ENCODE peak calls at places on chromosomes 16 and 17, in ten cellular contexts. C is GM13976; V is PC-3; Z is GM10248; Y is sigmoid colon; F is astrocyte of the spinal cord; H is hepatocyte; Q is cardiac fibroblast; R is CD8-positive, alpha-beta T cell; A is stomach. S is an unnamed sample.

GRCh38 chr16:58269526-58269925 is 25.3 kb downstream of the PRSS54 start:
- DNase-seq in C (no peak), V (no peak), Z (no peak), Y (no peak), F (peak), H (no peak), Q (no peak), R (no peak), A (no peak), S (no peak)

GRCh38 chr16:79618712-79619050 is 18.1 kb upstream of the MAF start:
- DNase-seq in C (no peak), V (no peak), Z (no peak), Y (no peak), F (no peak), H (no peak), Q (no peak), R (no peak), A (no peak), S (no peak)

GRCh38 chr17:50280068-50280467 is 5.8 kb downstream of the TMEM92 start:
- DNase-seq in C (no peak), V (no peak), Z (no peak), Y (no peak), F (no peak), H (peak), Q (no peak), R (no peak), A (no peak), S (no peak)

GRCh38 chr17:56593073-56593740 is at the start of gene NOG:
- DNase-seq in C (peak), V (peak), Z (peak), Y (no peak), F (peak), H (peak), Q (peak), R (peak), A (no peak), S (peak)

GRCh38 chr16:70804153-70804728 is 3.3 kb upstream of the VAC14 start:
- DNase-seq in C (no peak), V (peak), Z (no peak), Y (no peak), F (peak), H (no peak), Q (peak), R (no peak), A (no peak), S (no peak)

GRCh38 chr17:77616243-77616731 is 342.2 kb upstream of the TNRC6C start:
- DNase-seq in C (no peak), V (peak), Z (no peak), Y (no peak), F (no peak), H (no peak), Q (no peak), R (no peak), A (no peak), S (no peak)

GRCh38 chr16:55035037-55035436 is 104.4 kb downstream of the IRX5 start:
- DNase-seq in C (peak), V (peak), Z (peak), Y (no peak), F (no peak), H (peak), Q (no peak), R (no peak), A (peak), S (peak)

GRCh38 chr16:48911700-48912099 is 301.7 kb upstream of the N4BP1 start:
- DNase-seq in C (no peak), V (peak), Z (no peak), Y (no peak), F (no peak), H (no peak), Q (peak), R (no peak), A (no peak), S (no peak)

GRCh38 chr16:12544477-12545291 is 259.0 kb downstream of the CPPED1 start:
- DNase-seq in C (no peak), V (no peak), Z (no peak), Y (no peak), F (no peak), H (no peak), Q (no peak), R (no peak), A (no peak), S (no peak)

GRCh38 chr17:45869676-45870341 is 24.5 kb upstream of the MAPT start:
- DNase-seq in C (no peak), V (no peak), Z (no peak), Y (no peak), F (no peak), H (no peak), Q (no peak), R (no peak), A (no peak), S (no peak)

GRCh38 chr17:77072670-77073069 is 68.1 kb upstream of the SEC14L1 start:
- DNase-seq in C (no peak), V (no peak), Z (no peak), Y (no peak), F (no peak), H (no peak), Q (no peak), R (no peak), A (no peak), S (no peak)

GRCh38 chr16:48182979-48183537 is 27.3 kb upstream of the ABCC12 start:
- DNase-seq in C (no peak), V (no peak), Z (no peak), Y (peak), F (no peak), H (no peak), Q (no peak), R (no peak), A (no peak), S (no peak)

GRCh38 chr16:20910781-20911321 is 10.3 kb downstream of the LYRM1 start:
- DNase-seq in C (no peak), V (peak), Z (no peak), Y (no peak), F (peak), H (peak), Q (peak), R (no peak), A (no peak), S (no peak)

GRCh38 chr17:4648741-4649140 is 7.3 kb upstream of the ALOX15 start:
- DNase-seq in C (no peak), V (no peak), Z (no peak), Y (no peak), F (no peak), H (peak), Q (no peak), R (no peak), A (no peak), S (no peak)

GRCh38 chr17:29555840-29556239 is 11.0 kb downstream of the ABHD15 start:
- DNase-seq in C (no peak), V (no peak), Z (no peak), Y (no peak), F (no peak), H (peak), Q (no peak), R (no peak), A (no peak), S (no peak)

GRCh38 chr17:11292491-11292890 is 51.5 kb downstream of the SHISA6 start:
- DNase-seq in C (no peak), V (no peak), Z (no peak), Y (no peak), F (no peak), H (no peak), Q (no peak), R (no peak), A (no peak), S (no peak)

GRCh38 chr16:67128417-67128816 is 18.7 kb downstream of the PHAF1 start:
- DNase-seq in C (no peak), V (no peak), Z (no peak), Y (no peak), F (no peak), H (no peak), Q (no peak), R (no peak), A (no peak), S (no peak)

GRCh38 chr17:327971-328370 is 24.6 kb downstream of the RPH3AL start:
- DNase-seq in C (no peak), V (no peak), Z (no peak), Y (peak), F (no peak), H (no peak), Q (no peak), R (no peak), A (no peak), S (no peak)

GRCh38 chr17:78675836-78676235 is 98.6 kb upstream of the DNAH17 start:
- DNase-seq in C (no peak), V (no peak), Z (no peak), Y (no peak), F (no peak), H (no peak), Q (no peak), R (no peak), A (no peak), S (no peak)

GRCh38 chr17:78675316-78675616 is 98.1 kb upstream of the DNAH17 start:
- DNase-seq in C (no peak), V (no peak), Z (no peak), Y (no peak), F (no peak), H (no peak), Q (no peak), R (no peak), A (no peak), S (no peak)

GRCh38 chr17:78674156-78674555 is 97.0 kb upstream of the DNAH17 start:
- DNase-seq in C (no peak), V (no peak), Z (no peak), Y (no peak), F (no peak), H (no peak), Q (no peak), R (no peak), A (no peak), S (no peak)

GRCh38 chr17:78673395-78673794 is 96.2 kb upstream of the DNAH17 start:
- DNase-seq in C (no peak), V (no peak), Z (no peak), Y (no peak), F (no peak), H (no peak), Q (no peak), R (no peak), A (no peak), S (no peak)

DNA sequence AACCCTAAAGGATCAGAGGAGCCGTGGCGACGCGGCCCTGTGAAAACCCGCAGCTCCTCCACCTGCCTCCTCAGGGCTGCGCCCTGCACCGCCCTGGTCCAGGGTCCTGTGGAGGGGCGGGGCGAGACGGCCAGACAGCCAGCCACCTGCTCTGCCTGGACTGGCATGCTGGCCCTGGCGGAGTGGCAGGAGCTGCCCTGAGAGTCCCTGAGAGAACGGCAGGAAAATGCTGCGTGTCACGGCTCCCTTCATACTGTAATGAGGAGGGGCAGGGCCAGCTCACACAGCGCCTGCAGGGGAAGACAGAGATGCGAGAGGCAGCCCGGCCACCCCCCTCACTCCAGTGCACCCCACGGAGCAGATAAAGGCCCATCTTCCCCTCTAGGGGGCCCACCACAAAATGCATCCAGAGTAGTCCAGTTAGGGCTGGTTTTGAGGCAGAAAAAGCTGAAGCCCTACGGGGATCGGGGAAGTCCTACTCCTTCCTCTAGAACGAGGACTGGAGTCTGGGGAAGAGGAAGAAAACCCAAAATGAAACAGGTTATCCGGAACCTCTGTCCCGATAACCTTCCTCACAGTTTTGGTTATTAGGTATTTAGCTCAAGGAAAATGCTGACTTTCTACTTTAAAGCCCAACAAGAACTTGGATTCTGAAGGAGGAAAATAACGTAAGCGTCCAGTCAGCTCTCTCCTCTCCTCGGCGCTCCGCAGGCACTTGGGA is 97.6 kb upstream of the DNAH17 start:
- DNase-seq in C (no peak), V (no peak), Z (no peak), Y (no peak), F (no peak), H (no peak), Q (no peak), R (no peak), A (no peak), S (no peak)
- TF ChIP-seq CTCF in C (no peak), V (no peak), Z (no peak), Y (no peak), F (no peak), H (no peak), Q (no peak), R (no peak), A (no peak), S (no peak)

GRCh38 chr17:38732376-38733314 is 2.5 kb downstream of the CISD3 start:
- DNase-seq in C (no peak), V (no peak), Z (no peak), Y (no peak), F (no peak), H (no peak), Q (no peak), R (no peak), A (peak), S (no peak)

GRCh38 chr17:38734235-38734633 is 4.1 kb downstream of the CISD3 start:
- DNase-seq in C (no peak), V (no peak), Z (no peak), Y (no peak), F (no peak), H (no peak), Q (no peak), R (no peak), A (no peak), S (no peak)

GRCh38 chr17:38731526-38732294 is 1.6 kb downstream of the CISD3 start:
- DNase-seq in C (no peak), V (no peak), Z (no peak), Y (peak), F (no peak), H (no peak), Q (no peak), R (no peak), A (no peak), S (no peak)

GRCh38 chr17:38735161-38735997 is 5.2 kb downstream of the CISD3 start:
- DNase-seq in C (peak), V (peak), Z (peak), Y (no peak), F (no peak), H (peak), Q (peak), R (peak), A (peak), S (peak)

DNA sequence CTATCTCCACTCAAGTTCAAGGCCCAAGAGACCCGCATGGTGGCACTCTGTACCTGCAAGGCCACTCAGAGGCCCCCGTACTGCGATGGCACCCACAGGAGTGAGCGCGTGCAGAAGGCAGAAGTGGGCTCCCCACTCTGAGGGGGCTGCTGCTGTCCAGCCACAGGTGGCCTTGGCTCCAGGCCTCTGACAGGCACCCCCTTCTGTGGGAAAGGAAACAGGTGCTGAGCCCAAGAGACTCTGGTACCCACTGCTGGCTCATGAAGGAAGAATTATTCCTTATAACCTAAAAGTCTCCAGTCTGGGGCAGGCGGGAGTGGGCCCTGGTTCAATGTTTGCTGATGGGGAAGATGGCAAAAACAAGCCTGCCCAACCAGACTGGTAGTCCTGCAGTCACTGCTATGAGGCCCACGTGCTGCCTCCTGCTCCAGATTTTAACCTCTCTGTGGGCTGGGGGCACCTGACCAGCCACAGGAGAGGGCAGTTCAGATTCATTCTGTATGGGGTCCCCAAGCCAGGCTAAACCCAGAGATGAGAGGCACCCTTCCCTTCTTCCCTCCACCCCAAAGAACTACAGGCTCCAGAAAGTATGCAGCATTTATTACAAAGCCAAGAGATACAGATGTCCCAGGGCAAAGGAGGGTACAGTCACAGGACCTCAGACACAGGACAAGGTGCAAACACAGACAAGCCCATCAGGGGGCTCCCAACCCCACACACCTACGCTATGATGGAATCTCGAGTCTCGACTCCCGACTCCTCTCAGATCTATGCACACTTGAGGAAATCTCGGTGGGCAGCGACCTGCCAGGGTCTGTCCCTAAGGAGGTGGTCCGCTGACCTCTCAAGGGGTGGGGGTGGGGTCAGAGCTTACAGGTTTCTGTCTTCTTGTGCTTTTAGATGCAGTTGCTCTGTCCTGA is 3.4 kb downstream of the CISD3 start:
- DNase-seq in C (no peak), V (peak), Z (no peak), Y (no peak), F (no peak), H (no peak), Q (no peak), R (peak), A (no peak), S (no peak)
- TF ChIP-seq CTCF in C (peak), V (peak), Z (peak), Y (no peak), F (peak), H (peak), Q (peak), R (peak), A (no peak), S (peak)

GRCh38 chr17:80474231-80474932 is 2.0 kb downstream of the NPTX1 start:
- DNase-seq in C (no peak), V (peak), Z (no peak), Y (peak), F (peak), H (peak), Q (peak), R (no peak), A (no peak), S (peak)
- TF ChIP-seq CTCF in C (no peak), V (peak), Z (no peak), Y (peak), F (peak), H (peak), Q (peak), R (no peak), A (no peak), S (no peak)

GRCh38 chr17:42339221-42339620 is 49.0 kb downstream of the STAT3 start:
- DNase-seq in C (no peak), V (no peak), Z (no peak), Y (peak), F (no peak), H (no peak), Q (no peak), R (no peak), A (no peak), S (no peak)

GRCh38 chr17:42329025-42329976 is 41.0 kb downstream of the STAT5A start:
- DNase-seq in C (no peak), V (no peak), Z (no peak), Y (no peak), F (peak), H (no peak), Q (peak), R (no peak), A (no peak), S (no peak)

GRCh38 chr17:42337442-42337841 is 49.1 kb downstream of the STAT5A start:
- DNase-seq in C (peak), V (no peak), Z (peak), Y (no peak), F (peak), H (no peak), Q (no peak), R (peak), A (no peak), S (no peak)

GRCh38 chr17:42333053-42333452 is 44.8 kb downstream of the STAT5A start:
- DNase-seq in C (no peak), V (no peak), Z (peak), Y (no peak), F (no peak), H (no peak), Q (no peak), R (no peak), A (no peak), S (no peak)

DNA sequence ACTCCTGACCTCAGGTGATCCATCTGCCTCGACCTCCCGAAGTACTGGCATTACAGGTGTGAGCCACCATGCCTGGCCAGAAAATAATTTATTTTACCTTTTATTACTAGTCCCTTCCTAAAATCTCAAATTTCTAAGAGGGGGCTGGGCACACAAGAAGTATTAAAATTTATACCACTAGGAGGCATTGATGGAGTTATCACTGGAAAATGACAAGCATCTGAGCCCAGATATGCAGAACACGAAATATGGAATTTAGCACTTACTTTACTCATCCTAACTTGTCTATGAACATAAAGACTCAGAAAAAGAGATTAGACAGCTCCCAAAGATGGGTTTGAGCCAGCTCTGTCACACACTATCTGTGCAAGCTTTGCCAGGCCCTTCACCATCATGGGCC is 46.4 kb downstream of the STAT5A start:
- DNase-seq in C (no peak), V (no peak), Z (no peak), Y (no peak), F (no peak), H (no peak), Q (no peak), R (no peak), A (no peak), S (no peak)
- TF ChIP-seq CTCF in C (no peak), V (no peak), Z (no peak), Y (no peak), F (no peak), H (peak), Q (no peak), R (no peak), A (no peak), S (no peak)

DNA sequence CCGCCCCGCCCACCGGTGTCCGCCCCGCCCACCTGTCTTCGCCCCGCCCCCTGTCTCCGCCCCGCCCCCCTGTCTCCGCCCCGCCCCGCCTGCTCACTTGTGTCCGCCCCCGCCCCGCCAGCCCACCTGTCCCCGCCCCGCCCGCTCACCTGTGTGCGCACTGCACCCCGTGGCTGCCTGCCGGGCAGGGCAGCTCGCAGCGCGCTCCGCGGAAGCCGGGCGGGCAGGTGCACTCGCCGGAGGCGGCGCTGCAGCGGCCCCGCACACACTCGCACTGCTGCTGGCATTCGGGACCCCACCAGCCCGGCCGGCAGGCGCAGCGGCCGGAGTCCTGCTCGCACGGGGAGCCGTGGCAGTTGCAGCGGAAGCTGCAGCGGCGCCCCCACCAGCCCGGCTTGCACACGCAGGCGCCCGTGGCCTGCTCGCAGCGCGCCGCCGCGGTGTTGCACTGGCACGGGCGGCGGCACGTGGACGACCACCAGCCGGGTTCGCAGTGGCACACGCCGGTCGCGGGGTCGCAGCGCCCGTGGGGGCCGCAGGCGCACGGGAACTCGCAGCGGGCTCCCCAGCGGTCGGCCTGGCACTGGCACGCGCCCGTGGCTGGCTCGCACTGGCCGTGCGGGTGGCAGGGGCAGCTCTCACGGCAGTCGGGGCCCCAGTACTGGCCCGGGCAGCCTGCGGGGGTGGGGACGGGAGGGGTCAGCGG is 2.1 kb downstream of the SCARF1 start:
- DNase-seq in C (peak), V (peak), Z (peak), Y (no peak), F (no peak), H (peak), Q (no peak), R (peak), A (peak), S (peak)
- TF ChIP-seq CTCF in C (peak), V (peak), Z (no peak), Y (no peak), F (peak), H (peak), Q (no peak), R (peak), A (no peak), S (no peak)

S was measured in nephron progenitor cell.